ENCODE peak calls at places on chromosomes 11 and 22, in eight cellular contexts. J is prostate gland, Z is cardiac fibroblast, X is body of pancreas, B is spleen, C is AG09309, I is NB4, A is AG10803. G is an unnamed sample.
A peak's percentile ranks its signal among the peaks of the same experiment; 100 is the strongest.

GRCh38 chr11:105524286-105524685 is 85.6 kb upstream of the GRIA4 start:
- DNase-seq in J (no peak), Z (no peak), X (no peak), B (no peak), C (no peak), I (no peak), A (no peak), G (no peak)

GRCh38 chr22:40703174-40703573 is 23.9 kb downstream of the MCHR1 start:
- DNase-seq in J (no peak), Z (no peak), X (no peak), B (no peak), C (no peak), I (peak; percentile 26), A (no peak), G (no peak)

GRCh38 chr22:24726848-24727217 is 47.7 kb downstream of the PIWIL3 start:
- DNase-seq in J (no peak), Z (no peak), X (no peak), B (no peak), C (no peak), I (no peak), A (no peak), G (no peak)

GRCh38 chr11:119222891-119223290 is 16.8 kb downstream of the CBL start:
- DNase-seq in J (no peak), Z (no peak), X (no peak), B (no peak), C (no peak), I (no peak), A (no peak), G (no peak)

GRCh38 chr11:95138448-95138847 is 48.8 kb downstream of the ENDOD1 start:
- DNase-seq in J (no peak), Z (peak; percentile 45), X (no peak), B (no peak), C (no peak), I (no peak), A (no peak), G (peak; percentile 47)

GRCh38 chr11:313787-314547 is at the start of gene IFITM1:
- DNase-seq in J (peak; percentile 55), Z (peak; percentile 62), X (no peak), B (peak; percentile 90), C (peak; percentile 76), I (peak; percentile 87), A (peak; percentile 83), G (peak; percentile 91)

GRCh38 chr11:5701184-5701583 is 11.6 kb downstream of the TRIM22 start:
- DNase-seq in J (no peak), Z (no peak), X (no peak), B (no peak), C (no peak), I (peak; percentile 17), A (no peak), G (no peak)

GRCh38 chr11:76700177-76701100 is 29.9 kb upstream of the LRRC32 start:
- DNase-seq in J (no peak), Z (peak; percentile 88), X (peak; percentile 46), B (peak; percentile 49), C (peak; percentile 52), I (no peak), A (peak; percentile 95), G (peak; percentile 85)

GRCh38 chr11:76622481-76623094 is 48.0 kb downstream of the LRRC32 start:
- DNase-seq in J (no peak), Z (no peak), X (no peak), B (peak; percentile 63), C (no peak), I (no peak), A (no peak), G (no peak)

GRCh38 chr11:15901046-15901445 is 455.3 kb downstream of the SOX6 start:
- DNase-seq in J (no peak), Z (no peak), X (peak; percentile 15), B (no peak), C (no peak), I (no peak), A (no peak), G (no peak)

GRCh38 chr11:116255234-116255953 is 517.4 kb downstream of the BUD13 start:
- DNase-seq in J (no peak), Z (no peak), X (no peak), B (no peak), C (no peak), I (no peak), A (no peak), G (no peak)

GRCh38 chr11:116243975-116244374 is 528.8 kb downstream of the BUD13 start:
- DNase-seq in J (no peak), Z (no peak), X (no peak), B (no peak), C (no peak), I (no peak), A (no peak), G (no peak)

GRCh38 chr11:116244425-116244824 is 528.4 kb downstream of the BUD13 start:
- DNase-seq in J (no peak), Z (no peak), X (no peak), B (no peak), C (no peak), I (no peak), A (no peak), G (no peak)

GRCh38 chr11:116244889-116245288 is 527.9 kb downstream of the BUD13 start:
- DNase-seq in J (no peak), Z (no peak), X (no peak), B (no peak), C (no peak), I (no peak), A (no peak), G (no peak)

GRCh38 chr11:116249561-116249960 is 523.2 kb downstream of the BUD13 start:
- DNase-seq in J (no peak), Z (no peak), X (no peak), B (no peak), C (no peak), I (no peak), A (no peak), G (no peak)
- TF ChIP-seq CTCF in J (no peak), Z (no peak), X (no peak), B (no peak), C (no peak), I (peak; percentile 13), A (no peak), G (no peak)

DNA sequence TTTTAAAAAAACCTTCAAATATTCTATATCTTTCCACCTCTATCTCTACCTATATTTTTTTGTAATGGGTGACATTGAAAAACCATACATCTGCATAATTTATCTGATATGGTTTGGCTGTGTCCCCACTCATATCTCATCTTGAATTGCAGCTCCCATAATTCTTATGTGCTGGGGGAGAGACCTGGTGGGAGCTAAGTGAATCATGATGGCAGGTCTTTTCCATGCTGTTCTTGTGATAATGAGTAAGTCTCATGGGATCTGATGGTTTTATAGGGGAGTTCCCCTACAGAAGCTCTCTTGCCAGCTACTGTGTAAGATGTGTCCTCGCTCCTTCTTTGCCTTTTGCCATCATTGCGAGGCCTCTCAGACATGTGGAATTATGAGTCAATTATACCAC is 551.0 kb upstream of the ANO5 start:
- DNase-seq in J (no peak), Z (no peak), X (no peak), B (no peak), C (no peak), I (no peak), A (no peak), G (no peak)
- H3K4me3 ChIP-seq in J (no peak overlapping the region), Z (no peak overlapping the region), X (no peak overlapping the region), B (no peak overlapping the region), C (no peak overlapping the region), I (no peak overlapping the region), A (no peak overlapping the region), G (no peak overlapping the region)

GRCh38 chr11:27717801-27718229 is 17.6 kb upstream of the BDNF start:
- DNase-seq in J (no peak), Z (peak; percentile 40), X (no peak), B (no peak), C (no peak), I (no peak), A (no peak), G (peak; percentile 43)

GRCh38 chr11:27718346-27718852 is 18.1 kb upstream of the BDNF start:
- DNase-seq in J (no peak), Z (peak; percentile 81), X (no peak), B (no peak), C (peak; percentile 94), I (no peak), A (peak; percentile 99), G (peak; percentile 89)

GRCh38 chr11:27716216-27716615 is 16.0 kb upstream of the BDNF start:
- DNase-seq in J (no peak), Z (no peak), X (no peak), B (no peak), C (no peak), I (no peak), A (no peak), G (no peak)

GRCh38 chr11:27717377-27717776 is 17.1 kb upstream of the BDNF start:
- DNase-seq in J (no peak), Z (peak; percentile 48), X (no peak), B (no peak), C (no peak), I (no peak), A (no peak), G (peak; percentile 35)

GRCh38 chr11:27716850-27717249 is 16.6 kb upstream of the BDNF start:
- DNase-seq in J (no peak), Z (peak; percentile 33), X (no peak), B (no peak), C (peak; percentile 63), I (no peak), A (peak; percentile 87), G (peak; percentile 64)
- TF ChIP-seq CTCF in J (no peak), Z (peak; percentile 10), X (no peak), B (no peak), C (peak; percentile 52), I (no peak), A (peak; percentile 77), G (peak; percentile 43)

GRCh38 chr11:43579919-43580276 is 100.6 kb upstream of the HSD17B12 start:
- DNase-seq in J (no peak), Z (no peak), X (no peak), B (no peak), C (no peak), I (no peak), A (no peak), G (no peak)

GRCh38 chr11:43580735-43581369 is 99.7 kb upstream of the HSD17B12 start:
- DNase-seq in J (no peak), Z (no peak), X (no peak), B (no peak), C (no peak), I (no peak), A (no peak), G (no peak)

GRCh38 chr11:43582024-43582836 is 98.3 kb upstream of the HSD17B12 start:
- DNase-seq in J (no peak), Z (no peak), X (no peak), B (no peak), C (no peak), I (no peak), A (no peak), G (no peak)

GRCh38 chr11:43582837-43583462 is 97.6 kb upstream of the HSD17B12 start:
- DNase-seq in J (no peak), Z (no peak), X (no peak), B (no peak), C (no peak), I (no peak), A (no peak), G (no peak)

DNA sequence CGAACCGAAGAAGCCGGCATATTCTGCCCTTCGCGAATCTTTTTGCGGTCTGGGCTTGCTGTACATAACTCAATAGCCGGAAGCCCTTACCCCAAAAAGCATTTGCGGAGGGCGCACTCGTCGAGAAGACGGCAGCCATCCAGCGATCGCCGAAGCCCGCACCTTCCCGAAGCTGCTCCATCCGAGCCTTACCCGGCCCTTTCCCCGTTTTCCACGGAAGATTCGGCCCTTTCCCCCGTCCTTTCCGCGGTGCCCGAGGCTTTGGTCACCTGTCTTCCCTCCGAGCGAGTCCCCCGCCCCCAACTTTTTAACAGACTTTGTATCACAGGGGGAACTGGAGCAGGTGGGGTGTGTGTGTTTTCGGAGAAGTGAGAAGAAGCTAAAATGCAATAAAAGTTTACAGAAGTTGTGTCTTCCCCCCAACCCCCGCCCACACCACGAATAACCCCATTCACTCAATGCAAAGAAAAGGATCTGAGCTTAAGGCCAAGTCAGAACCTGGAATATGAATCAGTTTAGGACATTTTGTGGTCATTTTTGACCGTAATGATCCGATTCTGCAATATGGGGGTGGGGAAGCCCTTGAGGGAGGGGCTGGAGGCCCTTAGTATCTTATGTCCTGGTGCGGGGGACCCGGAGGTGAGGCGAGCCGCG is 99.0 kb upstream of the HSD17B12 start:
- DNase-seq in J (no peak), Z (no peak), X (no peak), B (no peak), C (no peak), I (no peak), A (no peak), G (no peak)
- H3K4me3 ChIP-seq in J (no peak overlapping the region), Z (peak overlapping the region; percentile 15), X (no peak overlapping the region), B (peak overlapping the region; percentile 29), C (no peak overlapping the region), I (no peak overlapping the region), A (peak overlapping the region; percentile 63), G (peak overlapping the region; percentile 45)